ENCODE peak calls at places on chromosomes 16 and 17, in ten cellular contexts. I, U, K, Z, L, H, C, F, G and Y are unnamed samples.

GRCh38 chr17:82441686-82442487 is 8.7 kb downstream of the CYBC1 start:
- DNase-seq in F (no peak), G (no peak), U (no peak), H (no peak), C (no peak), Z (no peak), K (no peak), I (no peak), L (no peak), Y (no peak)

GRCh38 chr16:86975445-86975844 is 341.7 kb downstream of the C16orf95 start:
- DNase-seq in Z (no peak), U (no peak), L (peak; percentile 88), I (peak; percentile 18), K (no peak), G (no peak), F (peak; percentile 91), H (peak; percentile 51), C (no peak), Y (peak; percentile 84)

GRCh38 chr16:79211581-79211980 is 389.0 kb downstream of the MAF start:
- DNase-seq in G (no peak), F (no peak), K (no peak), Z (no peak), U (no peak), L (no peak), I (no peak), H (no peak), C (no peak), Y (no peak)

GRCh38 chr17:50779747-50780363 is 12.5 kb upstream of the ANKRD40CL start:
- DNase-seq in I (no peak), L (no peak), H (no peak), K (no peak), Z (no peak), U (no peak), G (no peak), C (peak; percentile 9), F (no peak), Y (no peak)

GRCh38 chr17:46764709-46765401 is 53.6 kb downstream of the WNT3 start:
- DNase-seq in K (peak; percentile 46), G (no peak), Z (peak; percentile 26), I (no peak), H (peak; percentile 79), C (no peak), L (peak; percentile 99), F (peak; percentile 92), U (no peak), Y (peak; percentile 92)

GRCh38 chr16:11729787-11730186 is 12.9 kb downstream of the TXNDC11 start:
- DNase-seq in F (no peak), U (no peak), L (no peak), Z (no peak), H (no peak), C (no peak), K (no peak), G (no peak), I (no peak), Y (no peak)

GRCh38 chr16:1493746-1494094 is 560 bp downstream of the TELO2 start:
- DNase-seq in L (peak; percentile 36), I (peak; percentile 25), Z (no peak), U (no peak), K (no peak), H (peak; percentile 46), G (no peak), F (peak; percentile 7), C (no peak), Y (peak; percentile 47)

GRCh38 chr17:82528484-82529265 is 9.1 kb downstream of the FOXK2 start:
- DNase-seq in K (no peak), C (no peak), L (peak; percentile 48), Z (peak; percentile 25), F (peak; percentile 30), G (peak; percentile 67), I (peak; percentile 90), U (no peak), H (peak; percentile 64), Y (peak; percentile 75)

GRCh38 chr17:76134911-76135809 is 5.9 kb downstream of the FOXJ1 start:
- DNase-seq in K (no peak), I (no peak), C (no peak), U (no peak), L (no peak), Z (no peak), G (no peak), F (no peak), H (no peak), Y (no peak)

GRCh38 chr16:2275476-2276450 is 7.8 kb upstream of the RNPS1 start:
- DNase-seq in Z (no peak), G (no peak), L (no peak), U (no peak), C (no peak), H (no peak), I (no peak), F (no peak), K (no peak), Y (no peak)

GRCh38 chr17:77064608-77065007 is 76.2 kb upstream of the SEC14L1 start:
- DNase-seq in F (no peak), U (no peak), G (no peak), L (no peak), K (no peak), C (no peak), I (no peak), Z (no peak), H (no peak), Y (no peak)

GRCh38 chr16:30357715-30358576 is 2.8 kb upstream of the CD2BP2 start:
- DNase-seq in L (no peak), K (no peak), Z (no peak), F (no peak), I (no peak), U (no peak), C (no peak), G (no peak), H (no peak), Y (no peak)

GRCh38 chr16:48499822-48500440 is 110.0 kb downstream of the N4BP1 start:
- DNase-seq in F (peak; percentile 97), L (peak; percentile 65), I (peak; percentile 19), H (peak; percentile 66), U (no peak), G (no peak), K (peak; percentile 87), C (no peak), Z (no peak), Y (peak; percentile 17)